ENCODE peak calls at places on chromosomes 4 and X, in six cellular contexts. U is stimulated activated CD4-positive, alpha-beta T cell treated with anti-CD3 and anti-CD28 coated beads, Interleukin-4, amount 100 ng/mL, for 4 hours; T is left colon; Q is stimulated activated CD8-positive, alpha-beta memory T cell treated with anti-CD3 and anti-CD28 coated beads, Interleukin-12 subunit alpha, Interleukin-12 subunit beta, amount 100 ng/mL, for 4 hours; K is CD4-positive, alpha-beta memory T cell; D is DMS79. N is an unnamed sample.

GRCh38 chr4:126658391-126658790 is 974.4 kb upstream of the INTU start:
- DNase-seq in U (no peak), T (no peak), Q (no peak), K (no peak), D (no peak), N (no peak)

GRCh38 chr4:186781032-186781917 is 57.6 kb upstream of the FAT1 start:
- DNase-seq in U (no peak), T (no peak), Q (no peak), K (no peak), D (no peak), N (no peak)

GRCh38 chrX:19886888-19887531 is 390 bp downstream of the SH3KBP1 start:
- DNase-seq in U (peak; percentile 17), T (no peak), Q (no peak), K (peak; percentile 44), D (no peak), N (no peak)

GRCh38 chr4:35559559-35560365 is 684.6 kb downstream of the ARAP2 start:
- DNase-seq in U (no peak), T (no peak), Q (no peak), K (no peak), D (no peak), N (no peak)

GRCh38 chr4:152243890-152244595 is 291.8 kb downstream of the FBXW7 start:
- DNase-seq in U (no peak), T (no peak), Q (no peak), K (no peak), D (no peak), N (no peak)

GRCh38 chrX:69424161-69424560 is 80.0 kb upstream of the NALF2 start:
- DNase-seq in U (no peak), T (no peak), Q (no peak), K (no peak), D (no peak), N (peak; percentile 5)

GRCh38 chr4:79599691-79600090 is 191.7 kb upstream of the GK2 start:
- DNase-seq in U (no peak), T (no peak), Q (no peak), K (no peak), D (no peak), N (no peak)

GRCh38 chr4:32140636-32141035 is 1420.5 kb downstream of the PCDH7 start:
- DNase-seq in U (no peak), T (no peak), Q (no peak), K (no peak), D (no peak), N (no peak)

GRCh38 chr4:94160774-94161173 is 46.9 kb upstream of the SMARCAD1 start:
- DNase-seq in U (no peak), T (no peak), Q (no peak), K (no peak), D (no peak), N (no peak)

GRCh38 chrX:319579-320125 is 1.1 kb upstream of the GTPBP6 start:
- DNase-seq in U (peak; percentile 30), T (peak; percentile 46), Q (no peak), K (no peak), D (no peak), N (no peak)

GRCh38 chrX:112734250-112734649 is 54.5 kb upstream of the LHFPL1 start:
- DNase-seq in U (no peak), T (no peak), Q (no peak), K (no peak), D (no peak), N (peak; percentile 8)

GRCh38 chr4:16757080-16757521 is 141.3 kb downstream of the LDB2 start:
- DNase-seq in U (no peak), T (no peak), Q (no peak), K (no peak), D (no peak), N (no peak)

GRCh38 chr4:106277140-106277680 is 38.8 kb downstream of the TBCK start:
- DNase-seq in U (no peak), T (no peak), Q (no peak), K (no peak), D (no peak), N (no peak)

GRCh38 chr4:123892368-123892961 is 495.9 kb downstream of the SPRY1 start:
- DNase-seq in U (no peak), T (no peak), Q (no peak), K (no peak), D (no peak), N (no peak)

GRCh38 chr4:2303686-2304320 is 41.9 kb upstream of the MXD4 start:
- DNase-seq in U (no peak), T (no peak), Q (no peak), K (no peak), D (no peak), N (no peak)

GRCh38 chr4:113358784-113359183 is 309.3 kb downstream of the ANK2 start:
- DNase-seq in U (no peak), T (no peak), Q (no peak), K (no peak), D (no peak), N (peak; percentile 3)

GRCh38 chr4:140296335-140296753 is 77.1 kb upstream of the SCOC start:
- DNase-seq in U (no peak), T (peak; percentile 38), Q (no peak), K (no peak), D (no peak), N (no peak)

GRCh38 chr4:81136161-81136910 is 78.7 kb downstream of the PRKG2 start:
- DNase-seq in U (no peak), T (no peak), Q (no peak), K (no peak), D (no peak), N (no peak)

GRCh38 chr4:94516067-94516466 is 64.3 kb downstream of the PDLIM5 start:
- DNase-seq in U (no peak), T (no peak), Q (no peak), K (no peak), D (no peak), N (no peak)

GRCh38 chr4:74428278-74428677 is 16.7 kb upstream of the AREG start:
- DNase-seq in U (no peak), T (no peak), Q (no peak), K (no peak), D (no peak), N (no peak)

GRCh38 chr4:8144359-8144758 is 14.3 kb downstream of the ABLIM2 start:
- DNase-seq in U (no peak), T (no peak), Q (no peak), K (no peak), D (no peak), N (no peak)

GRCh38 chr4:24843121-24843520 is 47.7 kb downstream of the SOD3 start:
- DNase-seq in U (no peak), T (no peak), Q (no peak), K (no peak), D (no peak), N (no peak)

N was measured in OCI-LY7.